ENCODE peak calls at places on chromosomes 11 and 22, in four cellular contexts. T is H1, Y is uterus, R is heart left ventricle. B is an unnamed sample.

GRCh38 chr11:28366549-28367341 is 258.6 kb downstream of the METTL15 start:
- DNase-seq in Y (no peak), T (no peak), R (no peak), B (no peak)

GRCh38 chr22:48054596-48054995 is 1292.1 kb downstream of the TBC1D22A start:
- DNase-seq in Y (no peak), T (no peak), R (no peak), B (no peak)

GRCh38 chr11:32116668-32117067 is 25.8 kb downstream of the RCN1 start:
- DNase-seq in R (no peak), Y (no peak), T (no peak), B (no peak)

GRCh38 chr11:14314127-14314526 is 44.9 kb downstream of the RRAS2 start:
- DNase-seq in R (no peak), T (no peak), Y (no peak), B (no peak)

GRCh38 chr22:35540600-35541253 is at the start of gene RASD2:
- DNase-seq in T (no peak), Y (peak; percentile 69), R (peak; percentile 61), B (no peak)

GRCh38 chr11:112408551-112408950 is 147.9 kb upstream of the PLET1 start:
- DNase-seq in R (no peak), Y (no peak), T (peak; percentile 17), B (no peak)

GRCh38 chr11:66717925-66718319 is 11.1 kb downstream of the SPTBN2 start:
- DNase-seq in R (no peak), T (no peak), Y (no peak), B (no peak)

GRCh38 chr11:95444309-95445202 is 213.6 kb upstream of the SESN3 start:
- DNase-seq in T (no peak), Y (no peak), R (no peak), B (no peak)

GRCh38 chr11:65419773-65420481 is 2.7 kb upstream of the NEAT1 start:
- DNase-seq in T (no peak), R (peak; percentile 96), Y (peak; percentile 96), B (peak; percentile 65)

GRCh38 chr11:2768471-2769408 is 68.9 kb upstream of the KCNQ1OT1 start:
- DNase-seq in Y (no peak), R (peak; percentile 18), T (no peak), B (no peak)

GRCh38 chr11:64210301-64211020 is 3.9 kb downstream of the FERMT3 start:
- DNase-seq in T (no peak), R (peak; percentile 21), Y (no peak), B (no peak)

GRCh38 chr22:49621601-49622210 is 206.0 kb downstream of the BRD1 start:
- DNase-seq in Y (no peak), T (no peak), R (no peak), B (no peak)

GRCh38 chr11:1882265-1883238 is 9.1 kb downstream of the PRR33 start:
- DNase-seq in Y (peak; percentile 79), T (peak; percentile 54), R (peak; percentile 88), B (no peak)

GRCh38 chr11:19864141-19865120 is 151.8 kb downstream of the NAV2 start:
- DNase-seq in R (no peak), Y (no peak), T (no peak), B (no peak)

GRCh38 chr22:42942351-42942750 is 72.6 kb downstream of the PACSIN2 start:
- DNase-seq in T (no peak), Y (no peak), R (no peak), B (no peak)

GRCh38 chr22:19105867-19106802 is 16.1 kb downstream of the DGCR2 start:
- DNase-seq in Y (no peak), R (no peak), T (no peak), B (no peak)

GRCh38 chr11:118522571-118523072 is 4.7 kb upstream of the TTC36 start:
- DNase-seq in R (no peak), T (no peak), Y (no peak), B (no peak)

GRCh38 chr11:72776844-72777754 is 16.7 kb downstream of the STARD10 start:
- DNase-seq in T (no peak), R (peak; percentile 84), Y (no peak), B (no peak)

GRCh38 chr22:44396021-44396726 is 83.4 kb upstream of the SHISAL1 start:
- DNase-seq in T (no peak), Y (peak; percentile 4), R (no peak), B (no peak)

GRCh38 chr11:6705905-6706535 is 22.9 kb upstream of the MRPL17 start:
- DNase-seq in R (no peak), Y (peak; percentile 64), T (no peak), B (no peak)

GRCh38 chr11:62409831-62410230 is 9.0 kb upstream of the SCGB1A1 start:
- DNase-seq in T (no peak), R (no peak), Y (no peak), B (no peak)

GRCh38 chr11:10413268-10413667 is 41.8 kb upstream of the AMPD3 start:
- DNase-seq in R (peak; percentile 52), Y (no peak), T (no peak), B (no peak)

GRCh38 chr22:42745118-42745517 is 24.4 kb upstream of the A4GALT start:
- DNase-seq in Y (no peak), R (no peak), T (no peak), B (no peak)

GRCh38 chr11:133950874-133951483 is 5.8 kb downstream of the IGSF9B start:
- DNase-seq in Y (no peak), T (no peak), R (peak; percentile 86), B (no peak)

GRCh38 chr22:33036881-33037280 is 21.3 kb downstream of the SYN3 start:
- DNase-seq in T (no peak), R (no peak), Y (no peak), B (no peak)

GRCh38 chr11:130165601-130166456 is 6.2 kb downstream of the ST14 start:
- DNase-seq in Y (no peak), R (peak; percentile 39), T (no peak), B (no peak)

GRCh38 chr11:132430352-132431091 is 1060.1 kb downstream of the NTM start:
- DNase-seq in Y (no peak), T (no peak), R (no peak), B (no peak)

GRCh38 chr22:36364255-36365019 is 23.3 kb downstream of the MYH9 start:
- DNase-seq in R (no peak), Y (no peak), T (no peak), B (no peak)

GRCh38 chr11:693415-693831 is 1.6 kb downstream of the DEAF1 start:
- DNase-seq in Y (no peak), R (no peak), T (no peak), B (no peak)

GRCh38 chr11:119108151-119108856 is 1.2 kb downstream of the C2CD2L start:
- DNase-seq in Y (no peak), R (no peak), T (no peak), B (no peak)

GRCh38 chr22:41862160-41862529 is 29.2 kb downstream of the SREBF2 start:
- DNase-seq in T (no peak), R (no peak), Y (no peak), B (no peak)

GRCh38 chr11:70078095-70078795 is at the start of gene ANO1:
- DNase-seq in R (no peak), Y (no peak), T (no peak), B (no peak)

GRCh38 chr11:808427-809286 is 1.1 kb upstream of the RPLP2 start:
- DNase-seq in R (no peak), T (no peak), Y (no peak), B (no peak)

GRCh38 chr11:58575377-58576020 is at the start of gene LPXN:
- DNase-seq in T (no peak), Y (no peak), R (no peak), B (no peak)

GRCh38 chr11:130847517-130847916 is 68.8 kb downstream of the SNX19 start:
- DNase-seq in R (no peak), Y (no peak), T (no peak), B (no peak)

GRCh38 chr11:107276057-107276456 is 181.6 kb downstream of the CWF19L2 start:
- DNase-seq in T (no peak), R (no peak), Y (no peak), B (no peak)

GRCh38 chr11:86861810-86862209 is 61.5 kb downstream of the PRSS23 start:
- DNase-seq in Y (no peak), T (no peak), R (no peak), B (no peak)
- TF ChIP-seq CTCF in Y (no peak), T (no peak), R (no peak), B (no peak)

GRCh38 chr11:57324886-57325734 is at the start of gene TNKS1BP1:
- DNase-seq in Y (peak; percentile 99), T (peak; percentile 95), R (peak; percentile 98), B (peak; percentile 83)
- TF ChIP-seq POLR2A in Y (peak; percentile 89), T (peak; percentile 85), R (peak; percentile 90), B (peak; percentile 48)

DNA sequence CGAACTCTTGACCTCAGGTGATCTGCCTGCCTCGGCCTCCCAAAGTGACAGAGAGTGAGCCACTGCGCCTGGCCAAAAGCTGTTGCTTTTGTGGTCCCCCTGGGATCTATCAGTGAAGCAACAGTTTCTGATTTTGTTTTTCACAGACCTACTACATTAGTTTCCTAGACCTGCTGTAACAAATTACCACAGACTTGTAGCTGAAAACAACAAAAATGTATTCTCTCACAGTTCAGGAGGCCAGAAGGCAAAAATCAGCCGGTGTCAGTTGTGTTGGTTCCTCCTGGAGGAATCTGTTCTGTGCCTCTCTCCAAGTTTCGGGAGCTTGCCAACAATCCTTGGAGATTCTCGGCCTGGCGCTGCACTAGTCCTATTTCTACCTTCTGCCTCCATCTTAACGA is 8.5 kb upstream of the SLC35C1 start:
- DNase-seq in T (no peak), R (no peak), Y (no peak), B (no peak)
- TF ChIP-seq CTCF in T (no peak), R (no peak), Y (no peak), B (no peak)

GRCh38 chr22:24035296-24035695 is 24.2 kb downstream of the CABIN1 start:
- DNase-seq in R (no peak), T (no peak), Y (no peak), B (no peak)

GRCh38 chr22:24029304-24029703 is 18.2 kb downstream of the CABIN1 start:
- DNase-seq in Y (no peak), T (no peak), R (no peak), B (no peak)

GRCh38 chr22:24030186-24030702 is 19.1 kb downstream of the CABIN1 start:
- DNase-seq in T (no peak), Y (no peak), R (no peak), B (no peak)

GRCh38 chr22:24037851-24038765 is 27.0 kb downstream of the CABIN1 start:
- DNase-seq in Y (no peak), T (no peak), R (no peak), B (no peak)

GRCh38 chr22:24033731-24034130 is 22.6 kb downstream of the CABIN1 start:
- DNase-seq in R (no peak), T (no peak), Y (no peak), B (no peak)
- TF ChIP-seq POLR2A in R (no peak), T (no peak), Y (no peak), B (no peak)

GRCh38 chr11:106156290-106156937 is 79.0 kb downstream of the AASDHPPT start:
- DNase-seq in Y (peak; percentile 75), R (no peak), T (no peak), B (no peak)
- TF ChIP-seq CTCF in Y (peak; percentile 39), R (peak; percentile 30), T (peak; percentile 48), B (peak; percentile 48)

GRCh38 chr11:34053161-34053686 is 1.7 kb downstream of the CAPRIN1 start:
- DNase-seq in T (no peak), Y (peak; percentile 66), R (peak; percentile 75), B (peak; percentile 9)
- TF ChIP-seq POLR2A in T (peak; percentile 25), Y (no peak), R (no peak), B (no peak)

GRCh38 chr22:45831394-45831793 is 145.6 kb downstream of the WNT7B start:
- DNase-seq in Y (no peak), R (no peak), T (no peak), B (no peak)
- TF ChIP-seq CTCF in Y (peak; percentile 10), R (peak; percentile 26), T (peak; percentile 45), B (peak; percentile 23)

B was measured in esophagus squamous epithelium.